ENCODE peak calls at places on chromosomes 12 and 14, in four cellular contexts. M is tibial nerve; Y is CD8-positive, alpha-beta memory T cell; C is upper lobe of right lung. V is an unnamed sample. For H3K4me1, the result is how much of the 10 kb centered on the place peaks cover.

GRCh38 chr12:106883421-106883820 is 72.3 kb upstream of the TMEM263 start:
- DNase-seq in M (no peak), Y (no peak), C (no peak), V (no peak)

GRCh38 chr14:95535226-95536021 is 574 bp downstream of the GLRX5 start:
- DNase-seq in M (no peak), Y (no peak), C (peak), V (no peak)

GRCh38 chr14:27721760-27722159 is 1044.8 kb upstream of the FOXG1 start:
- DNase-seq in M (no peak), Y (no peak), C (no peak), V (no peak)

GRCh38 chr12:12156116-12156515 is 85.4 kb downstream of the BCL2L14 start:
- DNase-seq in M (no peak), Y (no peak), C (no peak), V (no peak)

GRCh38 chr14:106845286-106846087 is 1319.1 kb downstream of the TMEM121 start:
- DNase-seq in M (no peak), Y (peak), C (peak), V (peak)

GRCh38 chr14:45426685-45427282 is 173.8 kb upstream of the MIS18BP1 start:
- DNase-seq in M (no peak), Y (no peak), C (no peak), V (no peak)

GRCh38 chr12:115132145-115132544 is 448.2 kb upstream of the TBX3 start:
- DNase-seq in M (no peak), Y (no peak), C (no peak), V (no peak)

GRCh38 chr12:125029756-125030358 is 35.4 kb upstream of the AACS start:
- DNase-seq in M (no peak), Y (no peak), C (peak), V (no peak)

GRCh38 chr12:53298154-53298553 is 1.3 kb upstream of the MYG1 start:
- DNase-seq in M (no peak), Y (no peak), C (no peak), V (no peak)

GRCh38 chr14:55450124-55450523 is 9.7 kb upstream of the TBPL2 start:
- DNase-seq in M (no peak), Y (no peak), C (no peak), V (no peak)

GRCh38 chr12:127388985-127389384 is 878.0 kb upstream of the TMEM132C start:
- DNase-seq in M (no peak), Y (no peak), C (no peak), V (no peak)

GRCh38 chr12:87117516-87117915 is 861.3 kb upstream of the MGAT4C start:
- DNase-seq in M (no peak), Y (no peak), C (no peak), V (no peak)

GRCh38 chr12:92436847-92437246 is 265.9 kb upstream of the PLEKHG7 start:
- DNase-seq in M (no peak), Y (no peak), C (no peak), V (no peak)

GRCh38 chr14:95431199-95432145 is 85.0 kb downstream of the SYNE3 start:
- DNase-seq in M (no peak), Y (no peak), C (no peak), V (no peak)

GRCh38 chr14:46140445-46140844 is 511.1 kb downstream of the RPL10L start:
- DNase-seq in M (no peak), Y (no peak), C (no peak), V (no peak)

GRCh38 chr12:111450676-111451075 is 45.0 kb downstream of the SH2B3 start:
- DNase-seq in M (no peak), Y (no peak), C (no peak), V (no peak)

GRCh38 chr12:124497039-124497438 is 70.4 kb downstream of the NCOR2 start:
- DNase-seq in M (no peak), Y (no peak), C (no peak), V (no peak)

GRCh38 chr14:36055681-36056225 is 120.8 kb downstream of the PTCSC3 start:
- DNase-seq in M (no peak), Y (no peak), C (no peak), V (no peak)

GRCh38 chr14:94089479-94089878 is 8.4 kb downstream of the IFI27L1 start:
- DNase-seq in M (no peak), Y (no peak), C (no peak), V (no peak)

GRCh38 chr12:119229837-119230236 is 51.1 kb downstream of the HSPB8 start:
- DNase-seq in M (no peak), Y (no peak), C (no peak), V (no peak)

GRCh38 chr12:53759261-53759660 is 7.5 kb upstream of the CISTR start:
- DNase-seq in M (no peak), Y (no peak), C (no peak), V (no peak)

GRCh38 chr14:74505831-74506230 is 12.3 kb downstream of the ISCA2 start:
- DNase-seq in M (no peak), Y (no peak), C (no peak), V (no peak)

GRCh38 chr12:121009744-121010143 is 6.5 kb downstream of the C12orf43 start:
- DNase-seq in M (no peak), Y (no peak), C (no peak), V (no peak)

GRCh38 chr14:22737052-22737451 is 29.4 kb upstream of the OXA1L start:
- DNase-seq in M (no peak), Y (no peak), C (no peak), V (no peak)

GRCh38 chr14:96748371-96748770 is 48.8 kb upstream of the VRK1 start:
- DNase-seq in M (no peak), Y (no peak), C (no peak), V (no peak)

GRCh38 chr12:1425396-1425729 is 169.0 kb downstream of the FBXL14 start:
- DNase-seq in M (no peak), Y (no peak), C (no peak), V (no peak)

GRCh38 chr14:58107947-58108552 is 44.0 kb downstream of the ARMH4 start:
- DNase-seq in M (no peak), Y (peak), C (no peak), V (no peak)

GRCh38 chr14:100593751-100594624 is 6.8 kb upstream of the BEGAIN start:
- DNase-seq in M (no peak), Y (peak), C (peak), V (no peak)

GRCh38 chr12:113239288-113239771 is 18.1 kb downstream of the TPCN1 start:
- DNase-seq in M (no peak), Y (no peak), C (no peak), V (no peak)

GRCh38 chr12:117380083-117380482 is 18.7 kb upstream of the NOS1 start:
- DNase-seq in M (no peak), Y (no peak), C (no peak), V (no peak)

GRCh38 chr12:95384785-95385184 is 89.2 kb upstream of the METAP2 start:
- DNase-seq in M (no peak), Y (no peak), C (no peak), V (no peak)
- H3K27ac ChIP-seq in M (no peak), Y (no peak), C (no peak), V (no peak)

DNA sequence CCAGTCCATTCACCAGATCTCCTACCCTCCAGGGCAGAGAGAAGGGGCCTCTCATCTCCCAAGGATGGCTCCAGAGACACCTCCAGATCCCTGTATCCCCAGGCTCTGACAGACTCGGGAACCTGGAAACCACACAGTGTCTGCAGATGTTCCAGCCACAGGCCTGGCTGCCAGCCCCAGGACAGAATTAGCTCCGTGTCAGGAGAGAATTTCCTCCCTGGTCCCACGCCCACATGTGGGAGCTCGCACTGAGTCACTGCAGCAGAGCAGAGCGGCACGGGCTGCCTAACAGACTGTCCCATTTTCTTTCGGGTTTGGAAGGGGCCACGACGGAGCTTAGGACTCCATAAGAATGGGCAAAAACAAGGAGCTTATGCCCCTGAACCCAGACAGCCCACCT is 33.6 kb downstream of the CMKLR1 start:
- DNase-seq in M (peak), Y (no peak), C (peak), V (no peak)
- H3K4me1 ChIP-seq in M (half or more), Y (under half), C (half or more), V (under half)

GRCh38 chr14:52067873-52068740 is 752 bp downstream of the NID2 start:
- DNase-seq in M (no peak), Y (no peak), C (peak), V (no peak)
- H3K4me3 ChIP-seq in M (peak), Y (peak), C (peak), V (peak)

GRCh38 chr14:102493585-102493984 is 16.0 kb downstream of the ANKRD9 start:
- DNase-seq in M (no peak), Y (no peak), C (peak), V (no peak)

GRCh38 chr14:102493096-102493495 is 16.5 kb downstream of the ANKRD9 start:
- DNase-seq in M (no peak), Y (no peak), C (peak), V (no peak)

GRCh38 chr14:102491786-102492522 is 17.6 kb downstream of the ANKRD9 start:
- DNase-seq in M (no peak), Y (no peak), C (peak), V (no peak)

GRCh38 chr14:102491366-102491765 is 18.2 kb downstream of the ANKRD9 start:
- DNase-seq in M (no peak), Y (no peak), C (no peak), V (no peak)

GRCh38 chr14:102492523-102492910 is 17.1 kb downstream of the ANKRD9 start:
- DNase-seq in M (no peak), Y (no peak), C (peak), V (no peak)
- H3K27ac ChIP-seq in M (no peak), Y (no peak), C (no peak), V (no peak)

GRCh38 chr14:68363401-68363800 is 429.5 kb downstream of the ZFP36L1 start:
- DNase-seq in M (no peak), Y (no peak), C (no peak), V (no peak)

GRCh38 chr14:68365228-68365627 is 427.6 kb downstream of the ZFP36L1 start:
- DNase-seq in M (no peak), Y (no peak), C (no peak), V (no peak)

GRCh38 chr14:68363841-68364711 is 428.8 kb downstream of the ZFP36L1 start:
- DNase-seq in M (no peak), Y (no peak), C (peak), V (no peak)

GRCh38 chr14:68366656-68367055 is 426.2 kb downstream of the ZFP36L1 start:
- DNase-seq in M (no peak), Y (no peak), C (no peak), V (no peak)

GRCh38 chr14:68364823-68365222 is 428.0 kb downstream of the ZFP36L1 start:
- DNase-seq in M (no peak), Y (no peak), C (no peak), V (no peak)
- H3K4me1 ChIP-seq in M (half or more), Y (under half), C (under half), V (under half)

DNA sequence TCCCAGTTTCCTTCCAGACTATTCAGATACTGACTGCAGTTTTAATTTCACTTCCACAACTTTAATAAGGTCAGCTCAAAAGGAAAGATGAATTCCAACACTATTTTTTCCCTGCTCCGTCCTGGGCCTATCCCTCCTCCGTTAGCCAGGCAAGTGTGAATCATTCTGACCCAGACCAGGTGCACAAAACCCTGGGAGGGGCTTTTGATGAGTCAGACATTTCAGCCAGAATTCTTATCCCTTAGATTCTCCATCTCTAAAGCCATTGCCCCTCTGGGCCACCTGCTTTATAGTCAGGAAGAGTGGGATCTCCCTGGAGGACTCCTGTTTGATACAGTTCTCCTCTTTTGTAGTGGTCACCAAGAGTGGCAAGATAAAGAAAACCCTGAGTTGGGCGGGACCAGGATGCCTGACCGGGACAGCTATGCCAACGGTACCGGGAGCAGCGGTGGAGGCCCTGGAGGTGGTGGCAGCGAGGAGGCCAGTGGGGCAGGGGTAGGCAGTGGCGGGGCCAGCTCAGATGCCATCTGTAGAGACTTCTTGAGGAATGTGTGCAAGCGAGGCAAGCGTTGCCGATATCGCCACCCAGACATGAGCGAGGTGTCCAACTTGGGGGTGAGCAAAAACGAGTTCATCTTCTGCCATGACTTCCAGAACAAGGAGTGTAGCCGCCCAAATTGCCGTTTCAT is 2.2 kb downstream of the ZC3H10 start:
- DNase-seq in M (no peak), Y (no peak), C (no peak), V (no peak)
- H3K4me3 ChIP-seq in M (no peak), Y (no peak), C (no peak), V (no peak)

GRCh38 chr12:100632445-100632892 is 59.0 kb downstream of the GAS2L3 start:
- DNase-seq in M (no peak), Y (no peak), C (no peak), V (no peak)
- H3K27ac ChIP-seq in M (no peak), Y (no peak), C (no peak), V (no peak)

DNA sequence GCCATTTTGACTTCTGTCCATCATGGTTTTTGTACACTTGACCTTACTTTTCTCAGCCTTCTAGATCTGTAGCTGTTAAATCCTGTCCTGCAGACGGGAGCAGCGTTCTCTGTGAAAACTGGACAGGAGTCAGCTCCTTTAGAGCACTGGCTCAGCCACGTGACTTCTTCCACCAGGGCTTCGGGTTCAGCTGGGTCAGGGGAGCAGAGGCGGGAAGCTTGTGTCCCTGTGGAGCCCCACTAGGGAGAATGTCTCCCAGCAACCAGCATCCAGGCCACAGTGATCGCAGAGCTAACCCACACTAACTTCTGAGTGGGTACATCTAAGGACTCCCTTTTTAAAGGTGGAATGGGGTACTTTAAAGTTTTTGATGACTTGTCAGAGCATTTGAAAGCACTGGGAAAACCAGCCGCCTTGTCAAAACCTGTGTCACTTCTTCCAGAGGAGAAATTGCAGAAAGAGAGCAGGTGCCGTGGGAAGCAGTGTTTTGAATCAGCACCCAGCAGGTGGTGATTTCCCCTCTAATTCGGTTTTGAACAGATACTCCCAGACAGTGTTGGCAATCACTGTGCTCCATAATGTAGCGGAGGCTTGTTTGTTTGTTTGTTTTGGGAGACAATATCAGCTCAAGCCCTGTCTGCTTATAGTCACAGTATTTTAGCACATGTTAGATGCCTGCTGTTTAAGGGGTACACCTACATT is 17.9 kb downstream of the DERA start:
- DNase-seq in M (no peak), Y (no peak), C (no peak), V (no peak)
- H3K4me1 ChIP-seq in M (under half), Y (under half), C (under half), V (under half)

GRCh38 chr14:76133103-76133502 is 18.6 kb upstream of the GPATCH2L start:
- DNase-seq in M (no peak), Y (no peak), C (no peak), V (no peak)

GRCh38 chr14:76135722-76136121 is 16.0 kb upstream of the GPATCH2L start:
- DNase-seq in M (no peak), Y (no peak), C (no peak), V (no peak)

GRCh38 chr14:76136476-76137160 is 15.1 kb upstream of the GPATCH2L start:
- DNase-seq in M (no peak), Y (no peak), C (no peak), V (no peak)

GRCh38 chr14:76138758-76139723 is 12.7 kb upstream of the GPATCH2L start:
- DNase-seq in M (no peak), Y (no peak), C (no peak), V (no peak)

DNA sequence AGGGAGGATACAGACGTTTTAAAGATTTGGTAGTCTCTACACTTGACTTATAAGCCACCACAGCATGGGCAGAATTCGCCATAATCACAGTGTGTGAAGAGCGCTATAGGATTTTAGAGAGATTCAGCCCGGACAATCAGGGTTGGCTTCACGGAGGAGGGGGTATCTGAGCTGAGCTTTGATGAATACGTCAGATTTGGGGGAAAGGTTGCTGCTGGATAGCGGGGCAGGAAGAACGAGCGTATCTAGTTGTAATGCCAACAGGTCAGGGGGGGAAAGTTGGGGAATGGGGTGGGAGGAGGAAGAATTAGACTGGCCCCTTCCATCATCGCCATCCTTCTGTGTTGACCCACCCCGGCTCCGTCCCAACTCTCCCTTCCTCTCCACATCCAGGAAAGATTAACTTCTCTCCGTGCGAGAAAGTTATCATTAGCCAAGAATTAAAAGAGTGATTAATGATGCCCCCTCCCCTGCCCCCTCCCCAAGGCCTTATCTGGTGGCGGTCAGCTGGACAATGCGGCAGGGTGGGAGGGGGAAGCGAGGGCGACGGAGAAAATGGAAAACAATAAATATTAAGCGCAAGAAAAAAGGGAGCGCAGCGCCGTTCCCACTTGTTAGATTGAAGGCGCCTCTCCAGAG is 13.5 kb upstream of the GPATCH2L start:
- DNase-seq in M (no peak), Y (no peak), C (no peak), V (no peak)
- H3K4me3 ChIP-seq in M (no peak), Y (no peak), C (peak), V (no peak)

GRCh38 chr12:50597200-50598195 is 92.7 kb downstream of the DIP2B start:
- DNase-seq in M (no peak), Y (no peak), C (no peak), V (peak)
- H3K27ac ChIP-seq in M (no peak), Y (no peak), C (no peak), V (no peak)

V was measured in CD8-positive, alpha-beta T cell.